ENCODE peak calls at places on chromosomes 2 and 18, in six cellular contexts. One of them, this sample, is unnamed.

GRCh38 chr2:13901526-13901925 is 731.0 kb upstream of the LRATD1 start:
- DNase-seq in OCI-LY7: no peak
- DNase-seq in colonic mucosa: no peak
- DNase-seq in heart right ventricle: no peak
- DNase-seq in body of pancreas: no peak
- DNase-seq in SJCRH30: no peak
- DNase-seq in this sample: no peak

GRCh38 chr18:2108581-2108980 is 462.7 kb downstream of the METTL4 start:
- DNase-seq in OCI-LY7: no peak
- DNase-seq in colonic mucosa: no peak
- DNase-seq in heart right ventricle: no peak
- DNase-seq in body of pancreas: no peak
- DNase-seq in SJCRH30: no peak
- DNase-seq in this sample: no peak

GRCh38 chr2:188919824-188920223 is 54.3 kb upstream of the COL3A1 start:
- DNase-seq in OCI-LY7: no peak
- DNase-seq in colonic mucosa: no peak
- DNase-seq in heart right ventricle: no peak
- DNase-seq in body of pancreas: no peak
- DNase-seq in SJCRH30: no peak
- DNase-seq in this sample: no peak

GRCh38 chr2:222038086-222038802 is 260.6 kb downstream of the PAX3 start:
- DNase-seq in OCI-LY7: no peak
- DNase-seq in colonic mucosa: no peak
- DNase-seq in heart right ventricle: no peak
- DNase-seq in body of pancreas: no peak
- DNase-seq in SJCRH30: peak; percentile 73
- DNase-seq in this sample: no peak

GRCh38 chr2:3741372-3741771 is 38.0 kb downstream of the DCDC2C start:
- DNase-seq in OCI-LY7: no peak
- DNase-seq in colonic mucosa: no peak
- DNase-seq in heart right ventricle: no peak
- DNase-seq in body of pancreas: no peak
- DNase-seq in SJCRH30: no peak
- DNase-seq in this sample: no peak

GRCh38 chr2:7819860-7820259 is 862.0 kb upstream of the ID2 start:
- DNase-seq in OCI-LY7: no peak
- DNase-seq in colonic mucosa: no peak
- DNase-seq in heart right ventricle: no peak
- DNase-seq in body of pancreas: no peak
- DNase-seq in SJCRH30: no peak
- DNase-seq in this sample: no peak

GRCh38 chr2:274503-274902 is 9.8 kb downstream of the ACP1 start:
- DNase-seq in OCI-LY7: no peak
- DNase-seq in colonic mucosa: no peak
- DNase-seq in heart right ventricle: no peak
- DNase-seq in body of pancreas: no peak
- DNase-seq in SJCRH30: no peak
- DNase-seq in this sample: no peak

GRCh38 chr2:160859086-160859485 is 301.1 kb upstream of the TANK start:
- DNase-seq in OCI-LY7: no peak
- DNase-seq in colonic mucosa: no peak
- DNase-seq in heart right ventricle: no peak
- DNase-seq in body of pancreas: no peak
- DNase-seq in SJCRH30: no peak
- DNase-seq in this sample: no peak

GRCh38 chr2:232042911-232043564 is 81.5 kb downstream of the DIS3L2 start:
- DNase-seq in OCI-LY7: no peak
- DNase-seq in colonic mucosa: no peak
- DNase-seq in heart right ventricle: no peak
- DNase-seq in body of pancreas: no peak
- DNase-seq in SJCRH30: no peak
- DNase-seq in this sample: no peak

GRCh38 chr2:239903210-239903609 is 121.9 kb downstream of the NDUFA10 start:
- DNase-seq in OCI-LY7: no peak
- DNase-seq in colonic mucosa: no peak
- DNase-seq in heart right ventricle: no peak
- DNase-seq in body of pancreas: no peak
- DNase-seq in SJCRH30: no peak
- DNase-seq in this sample: no peak

GRCh38 chr2:151827564-151828142 is 568 bp downstream of the ARL5A start:
- DNase-seq in OCI-LY7: peak; percentile 50
- DNase-seq in colonic mucosa: peak; percentile 52
- DNase-seq in heart right ventricle: no peak
- DNase-seq in body of pancreas: peak; percentile 20
- DNase-seq in SJCRH30: peak; percentile 44
- DNase-seq in this sample: peak; percentile 8

GRCh38 chr18:31977270-31977872 is 34.4 kb upstream of the TRAPPC8 start:
- DNase-seq in OCI-LY7: peak; percentile 48
- DNase-seq in colonic mucosa: peak; percentile 33
- DNase-seq in heart right ventricle: no peak
- DNase-seq in body of pancreas: peak; percentile 43
- DNase-seq in SJCRH30: peak; percentile 53
- DNase-seq in this sample: peak; percentile 38

DNA sequence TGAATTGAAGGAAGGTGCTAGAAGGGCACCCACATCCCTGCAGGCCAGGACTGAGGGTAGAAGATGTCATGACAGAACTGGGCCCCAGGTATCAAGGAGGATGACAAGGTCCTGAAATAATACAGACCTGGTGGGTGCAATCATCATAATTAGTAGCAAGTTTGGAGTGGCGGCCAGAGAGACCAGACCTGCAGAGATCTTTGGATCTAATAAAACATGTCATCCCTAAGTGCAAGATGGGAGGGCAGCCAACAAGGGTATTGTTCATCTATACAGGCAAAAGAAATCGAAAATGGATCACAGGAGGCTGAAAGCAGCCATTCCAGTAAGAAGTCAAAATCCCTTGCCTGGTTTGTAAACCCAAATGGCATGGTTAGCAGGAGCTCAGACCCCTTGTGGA is 111.3 kb upstream of the BOD1L2 start:
- DNase-seq in OCI-LY7: no peak
- DNase-seq in colonic mucosa: no peak
- DNase-seq in heart right ventricle: no peak
- DNase-seq in body of pancreas: no peak
- DNase-seq in SJCRH30: no peak
- DNase-seq in this sample: peak; percentile 57
- H3K36me3 ChIP-seq in OCI-LY7: no peaks in the 10 kb centered on the region
- H3K36me3 ChIP-seq in colonic mucosa: no peaks in the 10 kb centered on the region
- H3K36me3 ChIP-seq in heart right ventricle: no peaks in the 10 kb centered on the region
- H3K36me3 ChIP-seq in body of pancreas: no peaks in the 10 kb centered on the region
- H3K36me3 ChIP-seq in SJCRH30: no peaks in the 10 kb centered on the region
- H3K36me3 ChIP-seq in this sample: no peaks in the 10 kb centered on the region

DNA sequence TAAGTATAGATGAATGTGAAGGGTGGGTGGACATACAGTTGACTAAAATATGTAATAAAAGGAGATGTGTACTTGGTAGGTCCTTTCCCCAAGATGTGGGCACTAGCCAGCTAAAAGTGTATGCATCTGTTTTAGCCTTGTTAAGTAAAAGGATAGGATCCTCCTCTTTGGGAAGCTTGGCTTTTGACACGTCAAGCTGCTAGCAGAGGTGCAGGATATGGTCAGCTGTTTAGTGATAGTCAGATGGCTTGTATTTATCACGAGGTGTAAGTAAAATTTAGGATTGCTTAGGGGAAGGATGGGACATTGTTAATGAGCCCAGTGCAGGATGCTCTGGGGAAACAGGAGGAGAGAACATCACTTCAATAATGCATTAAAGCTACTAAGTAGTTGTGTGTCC is 1.5 kb downstream of the MFSD6 start:
- DNase-seq in OCI-LY7: no peak
- DNase-seq in colonic mucosa: no peak
- DNase-seq in heart right ventricle: no peak
- DNase-seq in body of pancreas: no peak
- DNase-seq in SJCRH30: peak; percentile 36
- DNase-seq in this sample: no peak
- H3K4me3 ChIP-seq in OCI-LY7: peak overlapping the region; percentile 84
- H3K4me3 ChIP-seq in colonic mucosa: no peak overlapping the region
- H3K4me3 ChIP-seq in heart right ventricle: peak overlapping the region; percentile 77
- H3K4me3 ChIP-seq in body of pancreas: no peak overlapping the region
- H3K4me3 ChIP-seq in SJCRH30: peak overlapping the region; percentile 75
- H3K4me3 ChIP-seq in this sample: peak overlapping the region; percentile 79

GRCh38 chr2:64137567-64137966 is 6.7 kb downstream of the PELI1 start:
- DNase-seq in OCI-LY7: no peak
- DNase-seq in colonic mucosa: no peak
- DNase-seq in heart right ventricle: no peak
- DNase-seq in body of pancreas: no peak
- DNase-seq in SJCRH30: no peak
- DNase-seq in this sample: no peak
- H3K4me1 ChIP-seq in OCI-LY7: peaks cover 90% of the 10 kb centered on the region
- H3K4me1 ChIP-seq in colonic mucosa: peaks cover 5% of the 10 kb centered on the region
- H3K4me1 ChIP-seq in heart right ventricle: peaks cover 16% of the 10 kb centered on the region
- H3K4me1 ChIP-seq in body of pancreas: peaks cover 21% of the 10 kb centered on the region
- H3K4me1 ChIP-seq in SJCRH30: peaks cover 13% of the 10 kb centered on the region
- H3K4me1 ChIP-seq in this sample: no peaks in the 10 kb centered on the region

GRCh38 chr18:35337256-35337655 is 7.0 kb downstream of the ZNF24 start:
- DNase-seq in OCI-LY7: no peak
- DNase-seq in colonic mucosa: no peak
- DNase-seq in heart right ventricle: no peak
- DNase-seq in body of pancreas: no peak
- DNase-seq in SJCRH30: no peak
- DNase-seq in this sample: no peak
- H3K36me3 ChIP-seq in OCI-LY7: peaks cover 91% of the 10 kb centered on the region
- H3K36me3 ChIP-seq in colonic mucosa: peaks cover 25% of the 10 kb centered on the region
- H3K36me3 ChIP-seq in heart right ventricle: peaks cover 36% of the 10 kb centered on the region
- H3K36me3 ChIP-seq in body of pancreas: peaks cover 29% of the 10 kb centered on the region
- H3K36me3 ChIP-seq in SJCRH30: peaks cover 71% of the 10 kb centered on the region
- H3K36me3 ChIP-seq in this sample: peaks cover 57% of the 10 kb centered on the region

GRCh38 chr2:237600205-237600846 is 9.8 kb upstream of the RAB17 start:
- DNase-seq in OCI-LY7: peak; percentile 20
- DNase-seq in colonic mucosa: no peak
- DNase-seq in heart right ventricle: peak; percentile 52
- DNase-seq in body of pancreas: no peak
- DNase-seq in SJCRH30: peak; percentile 83
- DNase-seq in this sample: peak; percentile 41

GRCh38 chr2:237601453-237602116 is 11.1 kb upstream of the RAB17 start:
- DNase-seq in OCI-LY7: no peak
- DNase-seq in colonic mucosa: no peak
- DNase-seq in heart right ventricle: no peak
- DNase-seq in body of pancreas: no peak
- DNase-seq in SJCRH30: no peak
- DNase-seq in this sample: no peak

GRCh38 chr2:237598468-237599208 is 8.1 kb upstream of the RAB17 start:
- DNase-seq in OCI-LY7: no peak
- DNase-seq in colonic mucosa: no peak
- DNase-seq in heart right ventricle: no peak
- DNase-seq in body of pancreas: no peak
- DNase-seq in SJCRH30: no peak
- DNase-seq in this sample: no peak

GRCh38 chr2:237597680-237598145 is 7.2 kb upstream of the RAB17 start:
- DNase-seq in OCI-LY7: no peak
- DNase-seq in colonic mucosa: no peak
- DNase-seq in heart right ventricle: no peak
- DNase-seq in body of pancreas: no peak
- DNase-seq in SJCRH30: no peak
- DNase-seq in this sample: no peak

GRCh38 chr2:237599465-237600110 is 9.1 kb upstream of the RAB17 start:
- DNase-seq in OCI-LY7: no peak
- DNase-seq in colonic mucosa: no peak
- DNase-seq in heart right ventricle: no peak
- DNase-seq in body of pancreas: no peak
- DNase-seq in SJCRH30: no peak
- DNase-seq in this sample: no peak
- H3K4me3 ChIP-seq in OCI-LY7: no peak overlapping the region
- H3K4me3 ChIP-seq in colonic mucosa: no peak overlapping the region
- H3K4me3 ChIP-seq in heart right ventricle: no peak overlapping the region
- H3K4me3 ChIP-seq in body of pancreas: no peak overlapping the region
- H3K4me3 ChIP-seq in SJCRH30: peak overlapping the region; percentile 25
- H3K4me3 ChIP-seq in this sample: no peak overlapping the region

DNA sequence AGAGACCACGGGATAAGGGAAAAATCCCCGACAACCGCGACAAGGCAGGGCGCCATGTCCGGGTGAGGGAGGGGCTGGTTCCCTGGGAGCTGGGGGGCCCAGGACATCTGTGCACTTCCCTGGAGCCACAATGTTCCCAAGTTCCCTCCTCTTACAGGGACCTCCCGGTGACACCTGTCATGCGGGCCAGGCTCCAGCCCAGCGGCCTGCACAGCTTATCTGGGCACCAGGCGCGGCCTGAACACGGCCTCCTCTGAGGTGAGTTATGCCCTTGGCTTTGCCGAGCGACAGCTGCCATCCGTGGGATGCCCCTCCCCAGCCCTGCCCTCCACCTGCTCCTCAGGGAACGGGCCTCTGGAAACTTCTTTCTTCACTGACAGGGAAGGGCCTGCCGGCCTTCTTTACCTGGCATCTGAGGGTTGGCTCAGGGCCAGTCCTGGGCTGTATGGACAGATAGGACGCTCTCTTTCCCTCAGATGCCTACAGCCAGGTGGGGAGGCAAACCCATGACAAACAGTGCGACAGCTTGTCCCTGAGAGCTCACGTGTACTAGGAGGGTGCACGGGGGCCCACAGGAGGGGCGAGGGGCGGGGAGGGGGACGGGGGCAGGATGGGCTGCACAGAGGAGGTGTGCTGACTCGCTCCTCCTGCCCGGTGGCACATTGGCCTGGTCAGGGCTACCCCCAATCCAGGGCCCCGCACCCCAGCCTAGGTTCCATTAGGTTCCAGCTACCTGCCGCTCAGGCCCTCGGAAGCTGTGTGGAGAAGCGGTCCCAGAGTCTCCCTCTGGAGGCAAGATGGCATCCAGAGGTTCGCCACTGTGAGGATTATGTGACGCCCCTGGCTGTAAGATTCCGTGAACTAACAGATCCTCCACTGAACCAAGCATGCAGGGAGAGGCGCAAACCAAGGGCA is 34.9 kb upstream of the HPCAL1 start:
- DNase-seq in OCI-LY7: no peak
- DNase-seq in colonic mucosa: peak; percentile 89
- DNase-seq in heart right ventricle: no peak
- DNase-seq in body of pancreas: peak; percentile 74
- DNase-seq in SJCRH30: peak; percentile 65
- DNase-seq in this sample: peak; percentile 53
- H3K4me1 ChIP-seq in OCI-LY7: no peaks in the 10 kb centered on the region
- H3K4me1 ChIP-seq in colonic mucosa: peaks cover 5% of the 10 kb centered on the region
- H3K4me1 ChIP-seq in heart right ventricle: no peaks in the 10 kb centered on the region
- H3K4me1 ChIP-seq in body of pancreas: peaks cover 43% of the 10 kb centered on the region
- H3K4me1 ChIP-seq in SJCRH30: peaks cover 6% of the 10 kb centered on the region
- H3K4me1 ChIP-seq in this sample: peaks cover 2% of the 10 kb centered on the region

DNA sequence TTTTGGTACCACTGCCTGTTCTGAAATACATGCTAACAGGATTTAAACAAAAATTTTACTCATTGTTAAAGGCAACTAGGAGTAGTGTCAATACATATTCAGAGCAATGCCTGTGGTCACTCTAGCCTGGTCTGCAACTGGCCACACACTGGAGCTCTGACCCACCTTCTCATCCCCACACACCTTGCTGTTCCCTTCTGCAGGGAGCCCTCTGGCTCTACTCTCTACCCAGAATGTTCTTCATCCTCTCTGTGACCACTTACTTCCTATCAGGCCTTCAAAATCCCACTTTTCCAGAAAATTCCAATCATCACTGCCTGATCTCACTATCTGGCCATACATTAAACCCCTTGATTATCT is 102.3 kb upstream of the NFU1 start:
- DNase-seq in OCI-LY7: no peak
- DNase-seq in colonic mucosa: no peak
- DNase-seq in heart right ventricle: no peak
- DNase-seq in body of pancreas: no peak
- DNase-seq in SJCRH30: no peak
- DNase-seq in this sample: no peak
- H3K36me3 ChIP-seq in OCI-LY7: no peaks in the 10 kb centered on the region
- H3K36me3 ChIP-seq in colonic mucosa: no peaks in the 10 kb centered on the region
- H3K36me3 ChIP-seq in heart right ventricle: peaks cover 13% of the 10 kb centered on the region
- H3K36me3 ChIP-seq in body of pancreas: peaks cover 7% of the 10 kb centered on the region
- H3K36me3 ChIP-seq in SJCRH30: peaks cover 15% of the 10 kb centered on the region
- H3K36me3 ChIP-seq in this sample: no peaks in the 10 kb centered on the region

GRCh38 chr2:172878260-172878659 is 142.6 kb downstream of the RAPGEF4 start:
- DNase-seq in OCI-LY7: no peak
- DNase-seq in colonic mucosa: no peak
- DNase-seq in heart right ventricle: no peak
- DNase-seq in body of pancreas: no peak
- DNase-seq in SJCRH30: peak; percentile 17
- DNase-seq in this sample: no peak
- H3K4me3 ChIP-seq in OCI-LY7: no peak overlapping the region
- H3K4me3 ChIP-seq in colonic mucosa: no peak overlapping the region
- H3K4me3 ChIP-seq in heart right ventricle: no peak overlapping the region
- H3K4me3 ChIP-seq in body of pancreas: no peak overlapping the region
- H3K4me3 ChIP-seq in SJCRH30: no peak overlapping the region
- H3K4me3 ChIP-seq in this sample: no peak overlapping the region